ENCODE peak calls at places on chromosomes 13 and 19, in ten cellular contexts. V, O, D, H, M, Y, P, I, G and B are unnamed samples.
A peak's percentile ranks its signal among the peaks of the same experiment; 100 is the strongest.

GRCh38 chr13:64248371-64249065 is 2832.9 kb upstream of the PCDH20 start:
- DNase-seq in V (peak; percentile 6), O (peak; percentile 48), D (no peak), H (no peak), M (no peak), Y (no peak), P (no peak), I (no peak), G (no peak), B (no peak)

GRCh38 chr19:13026478-13026999 is 31.3 kb downstream of the NFIX start:
- DNase-seq in V (peak; percentile 45), O (peak; percentile 38), D (no peak), H (peak; percentile 44), M (peak; percentile 73), Y (no peak), P (no peak), I (peak; percentile 62), G (peak; percentile 32), B (no peak)

GRCh38 chr13:27339299-27339698 is 68.7 kb downstream of the RASL11A start:
- DNase-seq in V (peak; percentile 72), O (peak; percentile 49), D (no peak), H (peak; percentile 72), M (no peak), Y (peak; percentile 28), P (no peak), I (no peak), G (peak; percentile 47), B (peak; percentile 30)

GRCh38 chr13:27082325-27082724 is 89.3 kb downstream of the USP12 start:
- DNase-seq in V (peak; percentile 32), O (peak; percentile 11), D (no peak), H (no peak), M (no peak), Y (no peak), P (no peak), I (no peak), G (no peak), B (no peak)

GRCh38 chr13:104854698-104855097 is 1680.8 kb downstream of the EFNB2 start:
- DNase-seq in V (no peak), O (no peak), D (no peak), H (no peak), M (no peak), Y (no peak), P (no peak), I (no peak), G (no peak), B (no peak)

GRCh38 chr13:93262729-93263128 is 36.1 kb downstream of the GPC6 start:
- DNase-seq in V (peak; percentile 39), O (peak; percentile 57), D (no peak), H (no peak), M (peak; percentile 26), Y (no peak), P (no peak), I (no peak), G (peak; percentile 95), B (no peak)

GRCh38 chr19:58439576-58440554 is at the start of gene ZNF132:
- DNase-seq in V (peak; percentile 100), O (peak; percentile 100), D (peak; percentile 98), H (peak; percentile 99), M (peak; percentile 98), Y (peak; percentile 84), P (peak; percentile 97), I (peak; percentile 99), G (peak; percentile 99), B (peak; percentile 89)

GRCh38 chr13:104799152-104799551 is 1732.9 kb upstream of the SLC10A2 start:
- DNase-seq in V (no peak), O (no peak), D (no peak), H (no peak), M (no peak), Y (no peak), P (no peak), I (no peak), G (no peak), B (no peak)

GRCh38 chr13:112685856-112686255 is 4.0 kb upstream of the ATP11A start:
- DNase-seq in V (no peak), O (no peak), D (no peak), H (no peak), M (no peak), Y (no peak), P (no peak), I (peak; percentile 70), G (no peak), B (no peak)

GRCh38 chr13:40172149-40172591 is 494.3 kb downstream of the FOXO1 start:
- DNase-seq in V (no peak), O (no peak), D (no peak), H (no peak), M (no peak), Y (no peak), P (no peak), I (no peak), G (no peak), B (no peak)

GRCh38 chr19:3434630-3435553 is 45.4 kb downstream of the SMIM24 start:
- DNase-seq in V (peak; percentile 98), O (peak; percentile 97), D (peak; percentile 89), H (peak; percentile 72), M (peak; percentile 98), Y (peak; percentile 92), P (peak; percentile 94), I (peak; percentile 89), G (peak; percentile 97), B (peak; percentile 98)

GRCh38 chr13:64697226-64697625 is 2532.9 kb downstream of the PCDH9 start:
- DNase-seq in V (peak; percentile 51), O (peak; percentile 8), D (no peak), H (no peak), M (no peak), Y (no peak), P (no peak), I (no peak), G (no peak), B (no peak)

GRCh38 chr19:39112338-39112890 is 13.2 kb upstream of the PAK4 start:
- DNase-seq in V (no peak), O (no peak), D (no peak), H (no peak), M (no peak), Y (no peak), P (no peak), I (no peak), G (no peak), B (no peak)

GRCh38 chr19:34265221-34265650 is 10.9 kb downstream of the GARRE1 start:
- DNase-seq in V (no peak), O (no peak), D (no peak), H (no peak), M (no peak), Y (no peak), P (no peak), I (no peak), G (no peak), B (no peak)

GRCh38 chr13:112901951-112902651 is 66.9 kb upstream of the MCF2L start:
- DNase-seq in V (no peak), O (peak; percentile 10), D (no peak), H (no peak), M (no peak), Y (no peak), P (no peak), I (no peak), G (no peak), B (no peak)

GRCh38 chr19:18776736-18777135 is 14.4 kb downstream of the COMP start:
- DNase-seq in V (no peak), O (no peak), D (no peak), H (no peak), M (no peak), Y (no peak), P (no peak), I (no peak), G (peak; percentile 39), B (no peak)

GRCh38 chr13:43272866-43273265 is 249.5 kb downstream of the DNAJC15 start:
- DNase-seq in V (no peak), O (no peak), D (no peak), H (peak; percentile 65), M (peak; percentile 25), Y (no peak), P (no peak), I (peak; percentile 30), G (no peak), B (no peak)

GRCh38 chr13:112991611-112992010 is 22.6 kb downstream of the MCF2L start:
- DNase-seq in V (no peak), O (no peak), D (no peak), H (no peak), M (peak; percentile 17), Y (no peak), P (no peak), I (no peak), G (no peak), B (no peak)

GRCh38 chr13:94119360-94119936 is 360.0 kb downstream of the DCT start:
- DNase-seq in V (no peak), O (no peak), D (no peak), H (no peak), M (no peak), Y (no peak), P (no peak), I (no peak), G (no peak), B (no peak)

GRCh38 chr13:40776681-40777165 is 5.7 kb upstream of the MRPS31 start:
- DNase-seq in V (peak; percentile 45), O (peak; percentile 79), D (no peak), H (no peak), M (no peak), Y (peak; percentile 52), P (no peak), I (no peak), G (peak; percentile 87), B (peak; percentile 85)

GRCh38 chr13:92224052-92224821 is 825.8 kb downstream of the GPC5 start:
- DNase-seq in V (peak; percentile 99), O (peak; percentile 94), D (no peak), H (no peak), M (no peak), Y (no peak), P (no peak), I (no peak), G (peak; percentile 97), B (no peak)

GRCh38 chr13:101988140-101988539 is 413.7 kb downstream of the FGF14 start:
- DNase-seq in V (no peak), O (no peak), D (no peak), H (no peak), M (no peak), Y (no peak), P (no peak), I (no peak), G (no peak), B (no peak)

GRCh38 chr13:57739791-57740190 is 108.2 kb downstream of the PCDH17 start:
- DNase-seq in V (no peak), O (no peak), D (no peak), H (no peak), M (no peak), Y (no peak), P (no peak), I (no peak), G (peak; percentile 75), B (no peak)

GRCh38 chr13:31517599-31517998 is 221.7 kb upstream of the RXFP2 start:
- DNase-seq in V (no peak), O (no peak), D (no peak), H (no peak), M (no peak), Y (no peak), P (no peak), I (no peak), G (no peak), B (no peak)

GRCh38 chr13:21625366-21625765 is 21.4 kb upstream of the MICU2 start:
- DNase-seq in V (peak; percentile 35), O (peak; percentile 24), D (no peak), H (peak; percentile 87), M (peak; percentile 31), Y (no peak), P (no peak), I (no peak), G (peak; percentile 23), B (no peak)

GRCh38 chr13:45084515-45084914 is 35.8 kb upstream of the GTF2F2 start:
- DNase-seq in V (no peak), O (no peak), D (no peak), H (no peak), M (no peak), Y (no peak), P (no peak), I (no peak), G (no peak), B (no peak)

GRCh38 chr13:112693831-112694497 is 4.1 kb downstream of the ATP11A start:
- DNase-seq in V (peak; percentile 76), O (peak; percentile 89), D (no peak), H (no peak), M (no peak), Y (no peak), P (no peak), I (no peak), G (peak; percentile 52), B (no peak)

GRCh38 chr19:30664358-30665058 is 292.3 kb downstream of the ZNF536 start:
- DNase-seq in V (peak; percentile 8), O (peak; percentile 40), D (peak; percentile 26), H (peak; percentile 29), M (no peak), Y (no peak), P (no peak), I (no peak), G (no peak), B (no peak)